ENCODE peak calls at places on chromosome 10, in five cellular contexts. I is RWPE2, O is transverse colon, Y is GM12865, W is GM10248. F is an unnamed sample.

GRCh38 chr10:90051474-90051873 is 350.1 kb downstream of the KIF20B start:
- DNase-seq in Y (peak), O (no peak), I (peak), W (no peak), F (no peak)

GRCh38 chr10:3048114-3049019 is 19.0 kb upstream of the PFKP start:
- DNase-seq in I (no peak), Y (no peak), O (no peak), W (no peak), F (no peak)

GRCh38 chr10:78995977-78996355 is 72.8 kb upstream of the ZMIZ1 start:
- DNase-seq in Y (no peak), W (no peak), I (no peak), O (no peak), F (no peak)

GRCh38 chr10:124997791-124998623 is 56.1 kb downstream of the ZRANB1 start:
- DNase-seq in Y (no peak), I (no peak), O (peak), W (peak), F (peak)

GRCh38 chr10:125023862-125024495 is 82.1 kb downstream of the ZRANB1 start:
- DNase-seq in Y (no peak), O (peak), I (no peak), W (no peak), F (no peak)

GRCh38 chr10:1573334-1573969 is 163.9 kb downstream of the ADARB2 start:
- DNase-seq in I (peak), O (no peak), Y (no peak), W (no peak), F (no peak)

GRCh38 chr10:1173091-1173490 is 116.9 kb downstream of the WDR37 start:
- DNase-seq in O (no peak), Y (no peak), I (no peak), W (no peak), F (no peak)

GRCh38 chr10:843703-844102 is 87.8 kb downstream of the LARP4B start:
- DNase-seq in Y (no peak), I (no peak), W (no peak), O (no peak), F (no peak)

GRCh38 chr10:21517134-21517982 is 8.1 kb downstream of the SKIDA1 start:
- DNase-seq in I (peak), W (no peak), O (no peak), Y (peak), F (no peak)

GRCh38 chr10:78931333-78932083 is 137.3 kb upstream of the ZMIZ1 start:
- DNase-seq in Y (no peak), W (no peak), O (peak), I (no peak), F (no peak)

GRCh38 chr10:45404087-45404769 is 30.2 kb downstream of the ALOX5 start:
- DNase-seq in O (no peak), W (no peak), I (no peak), Y (no peak), F (no peak)

GRCh38 chr10:30529373-30529998 is 95.5 kb downstream of the MAP3K8 start:
- DNase-seq in W (peak), I (no peak), O (peak), Y (peak), F (peak)

GRCh38 chr10:72638586-72639440 is 12.9 kb upstream of the MICU1 start:
- DNase-seq in O (no peak), I (no peak), Y (no peak), W (no peak), F (no peak)
- TF ChIP-seq CTCF in O (no peak), I (no peak), Y (no peak), W (no peak), F (no peak)

GRCh38 chr10:103086799-103087198 is 106.3 kb downstream of the NT5C2 start:
- DNase-seq in I (no peak), Y (no peak), W (no peak), O (no peak), F (no peak)
- TF ChIP-seq CTCF in I (no peak), Y (no peak), W (peak), O (no peak), F (no peak)

GRCh38 chr10:63595072-63595471 is 73.9 kb downstream of the REEP3 start:
- DNase-seq in W (no peak), Y (no peak), O (no peak), I (no peak), F (no peak)
- TF ChIP-seq CTCF in W (no peak), Y (no peak), O (no peak), I (no peak), F (no peak)

GRCh38 chr10:75978213-75978612 is 546.8 kb downstream of the LRMDA start:
- DNase-seq in O (no peak), Y (no peak), W (no peak), I (no peak), F (no peak)
- TF ChIP-seq CTCF in O (no peak), Y (no peak), W (no peak), I (no peak), F (no peak)

GRCh38 chr10:127715249-127715648 is 21.7 kb upstream of the FOXI2 start:
- DNase-seq in O (no peak), I (no peak), W (no peak), Y (no peak), F (no peak)

GRCh38 chr10:127720142-127720541 is 16.8 kb upstream of the FOXI2 start:
- DNase-seq in O (no peak), Y (peak), W (no peak), I (no peak), F (no peak)

GRCh38 chr10:127715782-127716378 is 21.1 kb upstream of the FOXI2 start:
- DNase-seq in O (no peak), I (no peak), W (peak), Y (peak), F (peak)

GRCh38 chr10:127720903-127721302 is 16.1 kb upstream of the FOXI2 start:
- DNase-seq in I (no peak), Y (no peak), W (no peak), O (no peak), F (no peak)
- TF ChIP-seq CTCF in I (no peak), Y (no peak), W (no peak), O (no peak), F (no peak)

F was measured in GM13976.